ENCODE peak calls at places on chromosome 1, in seven cellular contexts. M is activated effector memory CD4-positive, alpha-beta T cell treated with anti-CD3 and anti-CD28 coated beads, Interleukin-2, amount 50 U/mL, for 16 hours; A is stimulated activated naive CD4-positive, alpha-beta T cell; E is AG09319; H is AG08396; V is NAMALWA; L is NCI-H1105. O is an unnamed sample.

GRCh38 chr1:62311473-62311943 is 7.7 kb downstream of the KANK4 start:
- DNase-seq in M (no peak), A (no peak), E (no peak), H (no peak), V (no peak), L (no peak), O (no peak)

GRCh38 chr1:8981169-8981568 is 35.5 kb downstream of the CA6 start:
- DNase-seq in M (no peak), A (no peak), E (no peak), H (no peak), V (no peak), L (no peak), O (no peak)

GRCh38 chr1:203320546-203321272 is 15.4 kb downstream of the BTG2 start:
- DNase-seq in M (peak), A (peak), E (no peak), H (no peak), V (peak), L (peak), O (peak)

GRCh38 chr1:234980224-234980656 is 148.4 kb downstream of the TOMM20 start:
- DNase-seq in M (no peak), A (no peak), E (no peak), H (no peak), V (no peak), L (no peak), O (no peak)

GRCh38 chr1:228100822-228101613 is 2.1 kb downstream of the C1orf35 start:
- DNase-seq in M (peak), A (no peak), E (no peak), H (peak), V (peak), L (no peak), O (no peak)

GRCh38 chr1:117886101-117886795 is 43.2 kb downstream of the GDAP2 start:
- DNase-seq in M (no peak), A (no peak), E (peak), H (peak), V (no peak), L (no peak), O (no peak)

GRCh38 chr1:15691434-15692032 is 7.4 kb downstream of the PLEKHM2 start:
- DNase-seq in M (no peak), A (no peak), E (no peak), H (peak), V (no peak), L (no peak), O (no peak)

GRCh38 chr1:203069028-203069804 is 16.6 kb downstream of the MYOG start:
- DNase-seq in M (no peak), A (no peak), E (no peak), H (no peak), V (peak), L (no peak), O (no peak)

GRCh38 chr1:116078699-116079223 is 32.4 kb upstream of the MAB21L3 start:
- DNase-seq in M (no peak), A (no peak), E (no peak), H (no peak), V (no peak), L (no peak), O (no peak)

GRCh38 chr1:31618916-31619846 is 1.7 kb downstream of the HCRTR1 start:
- DNase-seq in M (no peak), A (no peak), E (no peak), H (no peak), V (no peak), L (no peak), O (no peak)

GRCh38 chr1:149849246-149849946 is 50.0 kb upstream of the BOLA1 start:
- DNase-seq in M (no peak), A (no peak), E (no peak), H (no peak), V (peak), L (no peak), O (no peak)

GRCh38 chr1:70980361-70980760 is 67.3 kb downstream of the PTGER3 start:
- DNase-seq in M (no peak), A (no peak), E (no peak), H (no peak), V (no peak), L (no peak), O (no peak)

GRCh38 chr1:204941415-204942338 is 71.0 kb downstream of the NFASC start:
- DNase-seq in M (peak), A (peak), E (peak), H (peak), V (peak), L (peak), O (peak)

GRCh38 chr1:1088036-1088800 is 14.1 kb upstream of the RNF223 start:
- DNase-seq in M (no peak), A (no peak), E (no peak), H (peak), V (no peak), L (no peak), O (no peak)

GRCh38 chr1:8510041-8510823 is 192.3 kb downstream of the SLC45A1 start:
- DNase-seq in M (peak), A (peak), E (peak), H (peak), V (peak), L (no peak), O (peak)

O was measured in activated naive CD8-positive, alpha-beta T cell treated with anti-CD3 and anti-CD28 coated beads for 36 hours.